ENCODE peak calls at places on chromosomes 2 and 18, in four cellular contexts. M is epithelial cell of esophagus, A is spleen, J is HFF-Myc. G is an unnamed sample.

GRCh38 chr2:1802469-1803216 is 58.3 kb upstream of the PXDN start:
- DNase-seq in M (no peak), A (peak; percentile 24), J (no peak), G (no peak)

GRCh38 chr2:176385838-176386237 is 116.6 kb downstream of the MTX2 start:
- DNase-seq in M (no peak), A (no peak), J (no peak), G (no peak)

GRCh38 chr18:41347057-41347456 is 608.0 kb upstream of the PIK3C3 start:
- DNase-seq in M (no peak), A (no peak), J (no peak), G (no peak)

GRCh38 chr2:99988567-99988966 is 153.8 kb downstream of the AFF3 start:
- DNase-seq in M (no peak), A (no peak), J (no peak), G (no peak)

GRCh38 chr2:72995420-72996151 is 75.9 kb downstream of the SFXN5 start:
- DNase-seq in M (no peak), A (peak; percentile 61), J (no peak), G (no peak)

GRCh38 chr18:23106575-23106974 is 28.7 kb upstream of the CABLES1 start:
- DNase-seq in M (peak; percentile 65), A (no peak), J (peak; percentile 77), G (peak; percentile 95)

GRCh38 chr2:5592906-5593305 is 99.3 kb upstream of the SOX11 start:
- DNase-seq in M (no peak), A (no peak), J (no peak), G (no peak)

GRCh38 chr18:32906506-32907214 is 133.8 kb upstream of the KLHL14 start:
- DNase-seq in M (peak; percentile 91), A (no peak), J (no peak), G (peak; percentile 97)

GRCh38 chr18:48790226-48790863 is 160.4 kb downstream of the SMAD7 start:
- DNase-seq in M (no peak), A (peak; percentile 77), J (no peak), G (no peak)

DNA sequence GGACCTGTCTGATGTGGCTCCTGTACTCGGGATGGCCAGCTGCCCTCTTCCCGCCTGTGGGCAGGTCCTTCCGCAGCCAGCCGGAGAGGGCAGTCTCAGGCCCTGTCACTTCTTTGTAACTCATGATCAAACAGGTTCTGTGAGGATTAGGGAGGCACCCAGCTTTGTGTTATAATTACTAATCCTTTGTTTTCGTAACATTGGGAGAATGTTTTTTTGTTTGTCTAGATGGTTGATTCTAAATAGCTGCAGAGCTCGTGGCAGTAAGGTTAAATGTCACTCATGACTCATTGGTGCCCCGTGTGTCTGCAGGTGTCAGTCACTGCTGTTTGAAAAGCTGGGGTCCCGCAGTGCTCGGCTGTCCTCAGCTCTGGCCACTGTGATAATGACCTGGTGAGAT is 172.6 kb downstream of the VAPA start:
- DNase-seq in M (peak; percentile 75), A (no peak), J (no peak), G (no peak)
- TF ChIP-seq CTCF in M (no peak), A (no peak), J (no peak), G (no peak)

DNA sequence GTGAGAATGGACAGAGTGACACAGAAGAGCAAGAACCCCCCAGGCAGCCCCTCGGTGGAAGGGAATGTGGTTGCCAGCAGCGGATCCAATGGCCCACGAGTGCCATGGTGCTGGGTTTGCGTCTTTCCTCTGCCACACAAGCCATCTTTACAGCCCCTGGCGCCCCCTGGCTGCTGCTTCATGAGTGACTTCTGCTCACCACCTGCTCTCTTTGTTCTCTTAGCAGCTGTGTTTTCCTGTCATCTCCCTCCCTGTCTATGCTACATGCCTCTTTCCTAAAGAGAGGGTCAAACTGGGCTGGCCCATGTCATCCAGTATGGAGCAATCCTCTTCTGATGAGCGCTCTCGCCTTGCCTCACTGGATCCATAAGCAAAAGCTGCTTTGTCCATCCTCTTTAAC is 300.0 kb upstream of the SMIM21 start:
- DNase-seq in M (peak; percentile 2), A (no peak), J (no peak), G (no peak)
- TF ChIP-seq CTCF in M (no peak), A (no peak), J (peak; percentile 61), G (peak; percentile 59)

GRCh38 chr2:212147921-212148513 is 390.6 kb downstream of the ERBB4 start:
- DNase-seq in M (peak; percentile 25), A (no peak), J (no peak), G (no peak)
- TF ChIP-seq CTCF in M (peak; percentile 38), A (peak; percentile 12), J (peak; percentile 17), G (peak; percentile 47)

GRCh38 chr2:119466373-119466772 is 34.7 kb downstream of the TMEM37 start:
- DNase-seq in M (no peak), A (no peak), J (no peak), G (no peak)
- TF ChIP-seq CTCF in M (no peak), A (no peak), J (no peak), G (no peak)

GRCh38 chr2:202140522-202141292 is 67.7 kb downstream of the KIAA2012 start:
- DNase-seq in M (no peak), A (no peak), J (peak; percentile 54), G (no peak)
- TF ChIP-seq CTCF in M (no peak), A (no peak), J (no peak), G (no peak)

DNA sequence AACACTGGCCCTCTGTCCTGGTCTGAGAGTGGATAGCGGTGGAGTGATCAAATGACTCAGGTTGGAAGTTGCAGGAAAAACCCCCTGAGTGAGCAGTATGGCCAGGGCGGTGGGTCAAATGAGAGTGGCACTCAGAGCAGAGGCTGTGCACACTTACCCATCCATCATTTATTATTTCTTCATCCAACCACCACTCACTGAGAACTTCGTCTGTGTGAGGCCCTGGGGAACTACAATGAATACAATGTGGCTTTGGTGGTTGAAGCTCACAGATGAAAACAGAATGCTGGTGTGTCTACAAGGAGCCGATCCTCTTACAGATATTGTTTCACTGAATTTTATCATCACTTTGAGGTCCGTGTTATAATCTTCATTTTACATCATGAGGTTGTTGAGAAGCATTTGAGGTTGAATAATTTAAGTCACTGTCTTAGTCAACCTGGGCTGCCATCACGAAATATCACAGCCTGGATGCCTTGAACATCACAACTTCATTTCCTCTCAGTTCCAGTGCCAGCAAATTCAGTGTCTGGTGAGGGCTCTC is 73.4 kb upstream of the ID2 start:
- DNase-seq in M (no peak), A (no peak), J (no peak), G (no peak)
- TF ChIP-seq CTCF in M (no peak), A (no peak), J (no peak), G (no peak)

G was measured in epithelial cell of proximal tubule.